ENCODE peak calls at places on chromosome 9, in six cellular contexts. H is psoas muscle; R is CD4-positive, alpha-beta memory T cell; B is GM23248; O is mesendoderm; U is MM.1S. X is an unnamed sample.

GRCh38 chr9:16514131-16514530 is 356.3 kb downstream of the BNC2 start:
- DNase-seq in H (no peak), R (no peak), B (no peak), O (peak; percentile 41), U (no peak), X (no peak)

GRCh38 chr9:126514037-126514821 is 99.5 kb upstream of the LMX1B start:
- DNase-seq in H (peak; percentile 71), R (no peak), B (peak; percentile 74), O (peak; percentile 81), U (no peak), X (peak; percentile 54)

GRCh38 chr9:69818946-69819345 is 1.7 kb upstream of the CFAP95 start:
- DNase-seq in H (no peak), R (no peak), B (no peak), O (no peak), U (no peak), X (no peak)

GRCh38 chr9:133144142-133144886 is 19.4 kb downstream of the GBGT1 start:
- DNase-seq in H (peak; percentile 76), R (peak; percentile 98), B (peak; percentile 86), O (peak; percentile 88), U (peak; percentile 97), X (peak; percentile 70)

GRCh38 chr9:121321039-121321503 is 49.0 kb downstream of the STOM start:
- DNase-seq in H (no peak), R (peak; percentile 49), B (no peak), O (no peak), U (no peak), X (no peak)

GRCh38 chr9:22037954-22038690 is 29.0 kb upstream of the CDKN2B start:
- DNase-seq in H (no peak), R (no peak), B (peak; percentile 71), O (no peak), U (no peak), X (no peak)

GRCh38 chr9:26375448-26375847 is 517.2 kb downstream of the CAAP1 start:
- DNase-seq in H (no peak), R (no peak), B (no peak), O (no peak), U (no peak), X (no peak)

GRCh38 chr9:128249914-128250838 is 25.6 kb downstream of the GOLGA2 start:
- DNase-seq in H (peak; percentile 81), R (peak; percentile 96), B (peak; percentile 77), O (peak; percentile 90), U (peak; percentile 93), X (peak; percentile 86)

GRCh38 chr9:22203371-22204138 is 194.4 kb upstream of the CDKN2B start:
- DNase-seq in H (no peak), R (no peak), B (peak; percentile 79), O (peak; percentile 5), U (peak; percentile 29), X (no peak)

GRCh38 chr9:78786794-78787193 is 489.9 kb downstream of the PSAT1 start:
- DNase-seq in H (no peak), R (no peak), B (peak; percentile 87), O (no peak), U (no peak), X (no peak)

GRCh38 chr9:133821606-133822438 is 83.7 kb upstream of the SARDH start:
- DNase-seq in H (no peak), R (no peak), B (no peak), O (no peak), U (no peak), X (no peak)

GRCh38 chr9:23695572-23695971 is 130.5 kb downstream of the ELAVL2 start:
- DNase-seq in H (no peak), R (no peak), B (no peak), O (no peak), U (no peak), X (no peak)

GRCh38 chr9:72092820-72093219 is 32.4 kb upstream of the C9orf57 start:
- DNase-seq in H (no peak), R (no peak), B (no peak), O (no peak), U (no peak), X (no peak)

GRCh38 chr9:122364783-122365150 is 6.1 kb upstream of the PTGS1 start:
- DNase-seq in H (peak; percentile 61), R (no peak), B (peak; percentile 73), O (no peak), U (no peak), X (no peak)

GRCh38 chr9:121997791-121998190 is 95.3 kb downstream of the TTLL11 start:
- DNase-seq in H (no peak), R (no peak), B (no peak), O (no peak), U (no peak), X (no peak)

GRCh38 chr9:98317134-98317857 is 61.8 kb upstream of the TBC1D2 start:
- DNase-seq in H (no peak), R (no peak), B (peak; percentile 84), O (no peak), U (no peak), X (no peak)

GRCh38 chr9:83106272-83106671 is 43.3 kb upstream of the RASEF start:
- DNase-seq in H (no peak), R (no peak), B (no peak), O (peak; percentile 3), U (no peak), X (no peak)

GRCh38 chr9:8857330-8858249 is 1058.0 kb upstream of the DMAC1 start:
- DNase-seq in H (peak; percentile 63), R (no peak), B (peak; percentile 32), O (peak; percentile 88), U (peak; percentile 54), X (peak; percentile 76)
- H3K4me3 ChIP-seq in H (peak overlapping the region; percentile 68), R (no peak overlapping the region), B (peak overlapping the region; percentile 66), O (peak overlapping the region; percentile 85), U (peak overlapping the region; percentile 88), X (peak overlapping the region; percentile 69)

GRCh38 chr9:70947086-70947485 is 174.3 kb downstream of the TRPM3 start:
- DNase-seq in H (no peak), R (no peak), B (peak; percentile 37), O (no peak), U (no peak), X (no peak)

GRCh38 chr9:70950270-70950669 is 171.2 kb downstream of the TRPM3 start:
- DNase-seq in H (no peak), R (no peak), B (no peak), O (no peak), U (no peak), X (no peak)

GRCh38 chr9:70948744-70949143 is 172.7 kb downstream of the TRPM3 start:
- DNase-seq in H (no peak), R (no peak), B (no peak), O (no peak), U (no peak), X (no peak)

GRCh38 chr9:70947519-70947918 is 173.9 kb downstream of the TRPM3 start:
- DNase-seq in H (no peak), R (no peak), B (no peak), O (no peak), U (no peak), X (no peak)

GRCh38 chr9:70949239-70949638 is 172.2 kb downstream of the TRPM3 start:
- DNase-seq in H (no peak), R (no peak), B (no peak), O (no peak), U (peak; percentile 30), X (no peak)
- H3K4me1 ChIP-seq in H (no peaks in the 10 kb centered on the region), R (no peaks in the 10 kb centered on the region), B (peaks cover 45% of the 10 kb centered on the region), O (peaks cover 5% of the 10 kb centered on the region), U (peaks cover 12% of the 10 kb centered on the region), X (no peaks in the 10 kb centered on the region)

GRCh38 chr9:114140850-114141249 is 14.5 kb upstream of the COL27A1 start:
- DNase-seq in H (no peak), R (no peak), B (no peak), O (no peak), U (no peak), X (no peak)
- H3K27me3 ChIP-seq in H (no peaks in the 10 kb centered on the region), R (no peaks in the 10 kb centered on the region), B (peaks cover 76% of the 10 kb centered on the region), O (peaks cover 2% of the 10 kb centered on the region), U (peaks cover 31% of the 10 kb centered on the region), X (no peaks in the 10 kb centered on the region)

GRCh38 chr9:841371-842209 is at the start of gene DMRT1:
- DNase-seq in H (no peak), R (no peak), B (no peak), O (peak; percentile 51), U (no peak), X (no peak)
- H3K4me3 ChIP-seq in H (no peak within 1 kb of the TSS), R (no peak within 1 kb of the TSS), B (no peak within 1 kb of the TSS), O (no peak within 1 kb of the TSS), U (no peak within 1 kb of the TSS), X (no peak within 1 kb of the TSS)

GRCh38 chr9:95028855-95029219 is 288.7 kb downstream of the FANCC start:
- DNase-seq in H (no peak), R (no peak), B (no peak), O (no peak), U (no peak), X (no peak)

GRCh38 chr9:95027914-95028854 is 289.3 kb downstream of the FANCC start:
- DNase-seq in H (no peak), R (no peak), B (no peak), O (no peak), U (no peak), X (no peak)

GRCh38 chr9:95024097-95024671 is 293.3 kb downstream of the FANCC start:
- DNase-seq in H (peak; percentile 38), R (no peak), B (peak; percentile 43), O (peak; percentile 69), U (no peak), X (no peak)

GRCh38 chr9:95023217-95024003 is 294.1 kb downstream of the FANCC start:
- DNase-seq in H (no peak), R (no peak), B (peak; percentile 95), O (no peak), U (no peak), X (peak; percentile 57)

DNA sequence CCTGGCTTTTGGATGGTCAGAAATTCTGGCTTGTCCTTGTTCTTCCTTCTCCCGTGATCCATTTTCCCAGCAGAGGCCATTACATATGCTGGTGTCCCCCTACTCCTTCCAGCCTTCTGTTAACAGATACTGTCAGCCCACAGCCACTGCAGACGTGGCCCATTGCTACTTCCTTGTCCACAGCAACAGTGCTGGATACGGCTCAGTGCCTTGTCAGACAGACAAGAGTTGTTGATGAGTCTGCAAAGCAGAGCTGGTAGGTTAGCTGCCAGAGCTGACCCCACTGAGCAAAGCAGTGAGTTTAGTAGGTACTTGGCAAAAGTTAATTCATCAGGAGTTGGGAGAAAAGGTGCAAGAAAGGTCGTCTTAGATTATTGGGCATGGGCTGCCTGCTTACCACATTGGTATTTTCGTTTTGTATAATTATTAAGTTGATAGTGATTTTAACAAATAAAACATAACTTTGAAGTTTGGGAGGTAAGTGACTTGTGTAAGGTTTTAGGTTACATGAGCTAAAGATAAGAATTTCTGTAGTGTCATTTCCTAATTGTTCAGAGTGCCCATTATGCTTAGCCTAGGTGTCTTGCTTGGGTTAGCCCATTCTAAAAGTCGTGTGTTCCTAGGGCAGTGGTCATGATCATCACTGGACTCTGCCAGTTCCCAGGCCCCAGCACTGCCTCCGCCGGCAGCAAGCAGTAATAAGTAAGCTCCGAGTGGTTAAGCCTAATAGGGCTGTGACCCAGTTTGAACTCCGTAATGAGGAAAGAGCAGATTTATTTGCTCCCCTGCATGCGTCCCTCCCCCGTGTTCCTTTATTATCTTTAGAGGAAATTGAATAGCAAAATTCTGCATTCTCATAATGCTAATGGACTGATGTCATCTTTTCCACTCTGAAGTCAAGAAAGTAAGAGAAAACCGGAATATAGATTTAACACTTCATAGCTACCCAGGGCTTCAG is 292.0 kb downstream of the FANCC start:
- DNase-seq in H (peak; percentile 68), R (no peak), B (peak; percentile 94), O (peak; percentile 26), U (no peak), X (peak; percentile 50)
- H3K4me1 ChIP-seq in H (peaks cover 100% of the 10 kb centered on the region), R (no peaks in the 10 kb centered on the region), B (peaks cover 75% of the 10 kb centered on the region), O (no peaks in the 10 kb centered on the region), U (no peaks in the 10 kb centered on the region), X (peaks cover 70% of the 10 kb centered on the region)

DNA sequence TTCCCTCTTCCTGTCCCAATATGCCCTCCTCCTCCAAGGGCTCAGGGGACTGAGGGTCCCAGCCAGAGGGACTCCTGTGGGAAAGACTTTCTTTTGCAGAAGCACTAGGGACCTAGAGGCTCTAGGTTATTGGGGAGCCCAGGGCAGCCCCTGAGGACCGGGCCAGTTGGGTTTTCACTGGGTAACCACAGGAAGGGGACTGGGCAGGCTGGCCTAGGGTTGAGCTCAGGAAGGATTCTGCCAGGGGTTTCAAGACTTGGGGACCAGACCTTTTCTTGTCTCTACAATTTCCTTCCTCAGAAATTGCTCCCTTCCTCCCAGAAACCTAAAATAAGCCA is 24.4 kb upstream of the HMCN2 start:
- DNase-seq in H (no peak), R (no peak), B (no peak), O (no peak), U (no peak), X (no peak)
- H3K27me3 ChIP-seq in H (no peaks in the 10 kb centered on the region), R (no peaks in the 10 kb centered on the region), B (no peaks in the 10 kb centered on the region), O (no peaks in the 10 kb centered on the region), U (peaks cover 45% of the 10 kb centered on the region), X (no peaks in the 10 kb centered on the region)